ENCODE peak calls at places on chromosomes 6 and 20, in seven cellular contexts. B, Q, N, C, J, O and H are unnamed samples.

GRCh38 chr6:137033828-137034227 is 10.9 kb downstream of the IL20RA start:
- DNase-seq in O (no peak), B (no peak), J (no peak), Q (no peak), N (no peak), C (no peak), H (peak; percentile 55)

GRCh38 chr6:162728177-162728571 is 400 bp downstream of the PACRG start:
- DNase-seq in B (no peak), C (no peak), N (no peak), O (peak; percentile 5), Q (no peak), J (no peak), H (no peak)

GRCh38 chr6:167819640-167820039 is 7.1 kb upstream of the AFDN start:
- DNase-seq in J (no peak), N (no peak), B (no peak), O (no peak), C (no peak), Q (no peak), H (no peak)

GRCh38 chr20:11581271-11581670 is 336.4 kb upstream of the BTBD3 start:
- DNase-seq in C (no peak), J (no peak), N (no peak), O (no peak), Q (no peak), B (no peak), H (no peak)

GRCh38 chr20:10705801-10706459 is 32.1 kb upstream of the JAG1 start:
- DNase-seq in Q (no peak), C (no peak), O (no peak), J (no peak), N (no peak), B (no peak), H (no peak)

GRCh38 chr20:31685853-31686641 is 36.6 kb downstream of the BCL2L1 start:
- DNase-seq in B (no peak), J (no peak), O (no peak), Q (no peak), N (no peak), C (no peak), H (no peak)

GRCh38 chr6:136289327-136289578 is 393 bp downstream of the BCLAF1 start:
- DNase-seq in C (peak; percentile 92), O (peak; percentile 92), B (no peak), J (peak; percentile 95), Q (peak; percentile 91), N (peak; percentile 74), H (peak; percentile 80)

GRCh38 chr6:151101116-151101810 is 138.5 kb upstream of the AKAP12 start:
- DNase-seq in C (peak; percentile 24), O (no peak), N (no peak), J (no peak), Q (no peak), B (no peak), H (no peak)

GRCh38 chr6:12849420-12850200 is 133.0 kb downstream of the PHACTR1 start:
- DNase-seq in Q (no peak), C (no peak), J (no peak), N (no peak), O (no peak), B (no peak), H (no peak)

GRCh38 chr6:11363881-11364576 is 131.6 kb upstream of the NEDD9 start:
- DNase-seq in B (no peak), N (no peak), O (no peak), J (no peak), C (no peak), Q (no peak), H (no peak)

GRCh38 chr6:978937-979685 is 286.2 kb upstream of the EXOC2 start:
- DNase-seq in C (no peak), Q (no peak), O (no peak), N (no peak), J (no peak), B (no peak), H (no peak)

GRCh38 chr6:45930419-45931059 is 85.1 kb downstream of the CLIC5 start:
- DNase-seq in J (peak; percentile 70), Q (no peak), B (no peak), N (peak; percentile 57), C (peak; percentile 73), O (peak; percentile 76), H (peak; percentile 62)

GRCh38 chr20:59013031-59013951 is 5.9 kb upstream of the TUBB1 start:
- DNase-seq in C (no peak), Q (no peak), N (no peak), B (no peak), J (no peak), O (peak; percentile 0), H (no peak)

GRCh38 chr20:63023836-63024571 is 17.2 kb upstream of the BHLHE23 start:
- DNase-seq in J (peak; percentile 16), Q (peak; percentile 18), B (no peak), N (no peak), C (no peak), O (no peak), H (no peak)

GRCh38 chr6:40262363-40262762 is 324.8 kb downstream of the LRFN2 start:
- DNase-seq in O (no peak), J (no peak), B (no peak), Q (no peak), C (no peak), N (no peak), H (no peak)

GRCh38 chr20:25686081-25687077 is 10.3 kb downstream of the ZNF337 start:
- DNase-seq in C (no peak), N (no peak), J (no peak), Q (no peak), O (no peak), B (no peak), H (no peak)

GRCh38 chr6:41581381-41581991 is 35.3 kb downstream of the FOXP4 start:
- DNase-seq in O (peak; percentile 73), Q (no peak), B (no peak), N (no peak), C (peak; percentile 33), J (no peak), H (no peak)

GRCh38 chr6:8904754-8905153 is 469.4 kb upstream of the SLC35B3 start:
- DNase-seq in B (no peak), N (no peak), O (peak; percentile 13), Q (no peak), C (no peak), J (no peak), H (no peak)

GRCh38 chr6:169171951-169172350 is 81.7 kb downstream of the THBS2 start:
- DNase-seq in Q (no peak), J (no peak), N (no peak), C (no peak), B (peak; percentile 92), O (no peak), H (no peak)

GRCh38 chr20:14716251-14716650 is 378.8 kb upstream of the FLRT3 start:
- DNase-seq in J (no peak), O (no peak), B (no peak), Q (no peak), C (no peak), N (no peak), H (no peak)

GRCh38 chr6:641225-641985 is 15.5 kb downstream of the HUS1B start:
- DNase-seq in C (no peak), J (no peak), B (no peak), N (no peak), O (no peak), Q (no peak), H (no peak)

GRCh38 chr20:51966296-51966971 is 164.1 kb upstream of the SALL4 start:
- DNase-seq in N (no peak), C (peak; percentile 34), J (no peak), O (peak; percentile 57), B (no peak), Q (no peak), H (peak; percentile 36)

GRCh38 chr20:15812696-15813095 is 760.6 kb downstream of the KIF16B start:
- DNase-seq in J (no peak), O (no peak), Q (no peak), B (no peak), N (no peak), C (no peak), H (no peak)

GRCh38 chr20:9878096-9878495 is 39.2 kb upstream of the PAK5 start:
- DNase-seq in Q (no peak), C (no peak), B (no peak), J (no peak), O (no peak), N (no peak), H (no peak)

DNA sequence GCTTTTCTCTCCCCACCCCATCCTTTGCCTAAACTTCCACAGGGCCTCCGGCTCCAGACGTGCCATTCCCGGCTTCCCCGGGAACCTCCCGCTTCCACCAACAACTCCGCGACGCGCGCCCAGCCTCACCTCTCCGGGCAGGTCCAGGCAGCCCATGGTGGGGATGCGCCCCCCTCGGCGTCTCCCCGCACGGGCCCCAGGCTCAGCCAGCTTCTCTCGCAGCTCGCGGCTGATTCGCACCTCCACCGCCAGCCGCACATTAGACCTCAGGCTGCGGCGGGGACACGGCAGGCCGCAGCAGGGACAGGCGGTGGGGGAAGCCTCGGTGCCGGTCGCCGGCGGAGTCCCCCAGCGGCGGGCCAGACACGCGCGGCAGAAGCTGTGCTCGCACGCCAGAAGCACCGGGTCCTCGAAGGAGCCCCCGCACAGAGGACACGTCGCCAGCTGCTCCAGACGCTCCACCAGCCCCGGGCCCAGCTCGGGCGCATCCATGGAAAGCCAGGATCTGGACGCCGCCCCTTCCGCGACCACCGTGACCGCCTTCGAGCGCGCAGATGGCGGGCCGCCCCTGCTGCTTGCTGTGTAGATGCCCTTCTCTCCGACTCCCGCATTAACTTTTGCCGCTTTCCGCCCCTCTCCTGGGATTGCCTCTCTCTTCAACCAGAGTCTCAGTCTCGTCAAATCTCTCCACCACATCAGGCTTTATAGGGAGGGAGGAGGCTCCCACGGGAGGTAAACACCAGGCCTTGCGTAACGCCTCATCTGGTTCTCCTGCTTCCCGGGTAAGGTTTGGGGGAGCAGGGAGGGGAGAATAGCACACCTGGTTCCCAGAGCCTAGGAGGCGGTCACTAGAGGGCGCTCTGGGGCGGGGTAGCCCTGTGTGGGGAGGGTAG is at the start of gene RNF39:
- DNase-seq in J (peak; percentile 48), N (peak; percentile 55), B (no peak), Q (no peak), C (no peak), O (no peak), H (peak; percentile 46)
- TF ChIP-seq CTCF in J (peak; percentile 39), N (no peak), B (peak; percentile 44), Q (no peak), C (peak; percentile 45), O (no peak), H (peak; percentile 24)

DNA sequence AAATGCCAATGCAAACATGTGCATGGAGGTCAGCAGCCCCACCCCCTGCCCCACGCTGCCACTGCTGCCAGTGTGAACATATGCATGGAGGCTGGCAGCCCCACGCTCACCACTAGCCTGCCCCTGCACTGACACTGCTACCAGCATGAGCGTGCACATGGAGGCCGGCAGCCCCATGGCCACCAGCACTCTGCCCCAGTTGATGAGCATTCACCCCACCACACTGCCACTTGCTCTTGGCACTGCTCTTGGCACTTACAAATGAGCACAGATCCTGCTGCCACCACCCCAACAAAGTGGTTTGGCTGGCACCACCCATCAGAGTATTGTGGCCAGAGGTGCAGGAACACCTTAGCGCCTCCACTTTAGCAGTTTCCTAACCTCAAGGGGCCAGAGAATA is 174.1 kb downstream of the KHDC1L start:
- DNase-seq in O (no peak), C (no peak), N (no peak), B (no peak), J (no peak), Q (no peak), H (no peak)
- TF ChIP-seq CTCF in O (no peak), C (no peak), N (no peak), B (no peak), J (no peak), Q (no peak), H (no peak)

GRCh38 chr6:55282145-55282544 is 45.1 kb upstream of the GFRAL start:
- DNase-seq in B (no peak), J (no peak), O (no peak), N (no peak), Q (no peak), C (no peak), H (no peak)
- TF ChIP-seq CTCF in B (no peak), J (no peak), O (no peak), N (no peak), Q (no peak), C (no peak), H (no peak)

GRCh38 chr6:93779086-93779858 is 359.9 kb upstream of the EPHA7 start:
- DNase-seq in J (no peak), O (no peak), N (no peak), Q (no peak), C (peak; percentile 31), B (no peak), H (no peak)
- TF ChIP-seq CTCF in J (no peak), O (no peak), N (no peak), Q (no peak), C (peak; percentile 30), B (no peak), H (no peak)